ENCODE peak calls at places on chromosomes 13 and 19, in five cellular contexts. One of them, this sample, is unnamed.

GRCh38 chr19:6032381-6032780 is 54.4 kb upstream of the RANBP3 start:
- DNase-seq in PC-3: no peak
- DNase-seq in neural progenitor cell: no peak
- DNase-seq in GM23248: no peak
- DNase-seq in HCT116: no peak
- DNase-seq in this sample: no peak

GRCh38 chr19:33796164-33797100 is at the start of gene KCTD15:
- DNase-seq in HCT116: no peak
- DNase-seq in neural progenitor cell: peak; percentile 92
- DNase-seq in PC-3: peak; percentile 16
- DNase-seq in GM23248: peak; percentile 75
- DNase-seq in this sample: peak; percentile 71

GRCh38 chr13:31172535-31172934 is 10.8 kb upstream of the HSPH1 start:
- DNase-seq in HCT116: peak; percentile 31
- DNase-seq in neural progenitor cell: no peak
- DNase-seq in GM23248: peak; percentile 82
- DNase-seq in PC-3: peak; percentile 96
- DNase-seq in this sample: no peak

GRCh38 chr19:11458236-11458900 is 22.5 kb downstream of the ELAVL3 start:
- DNase-seq in HCT116: no peak
- DNase-seq in PC-3: no peak
- DNase-seq in GM23248: no peak
- DNase-seq in neural progenitor cell: no peak
- DNase-seq in this sample: no peak

GRCh38 chr13:51034906-51035305 is 76.2 kb downstream of the C13orf42 start:
- DNase-seq in neural progenitor cell: no peak
- DNase-seq in GM23248: no peak
- DNase-seq in HCT116: no peak
- DNase-seq in PC-3: peak; percentile 82
- DNase-seq in this sample: no peak

GRCh38 chr13:47650221-47650620 is 350.9 kb downstream of the SUCLA2 start:
- DNase-seq in HCT116: no peak
- DNase-seq in GM23248: no peak
- DNase-seq in neural progenitor cell: no peak
- DNase-seq in PC-3: no peak
- DNase-seq in this sample: no peak

GRCh38 chr19:17687857-17688784 is at the start of gene UNC13A:
- DNase-seq in neural progenitor cell: peak; percentile 92
- DNase-seq in PC-3: no peak
- DNase-seq in HCT116: no peak
- DNase-seq in GM23248: peak; percentile 58
- DNase-seq in this sample: no peak

GRCh38 chr19:6736917-6737283 is 480 bp downstream of the GPR108 start:
- DNase-seq in HCT116: no peak
- DNase-seq in GM23248: no peak
- DNase-seq in neural progenitor cell: no peak
- DNase-seq in PC-3: no peak
- DNase-seq in this sample: no peak

GRCh38 chr13:45441633-45442032 is 23.1 kb upstream of the COG3 start:
- DNase-seq in PC-3: peak; percentile 54
- DNase-seq in HCT116: no peak
- DNase-seq in GM23248: peak; percentile 33
- DNase-seq in neural progenitor cell: no peak
- DNase-seq in this sample: no peak

GRCh38 chr19:16095071-16095571 is 16.6 kb upstream of the RAB8A start:
- DNase-seq in GM23248: no peak
- DNase-seq in PC-3: no peak
- DNase-seq in neural progenitor cell: no peak
- DNase-seq in HCT116: no peak
- DNase-seq in this sample: no peak

GRCh38 chr13:81395368-81395767 is 1054.4 kb upstream of the SPRY2 start:
- DNase-seq in neural progenitor cell: peak; percentile 59
- DNase-seq in PC-3: no peak
- DNase-seq in HCT116: no peak
- DNase-seq in GM23248: no peak
- DNase-seq in this sample: no peak

GRCh38 chr13:66714795-66715194 is 515.3 kb downstream of the PCDH9 start:
- DNase-seq in PC-3: peak; percentile 18
- DNase-seq in neural progenitor cell: no peak
- DNase-seq in HCT116: no peak
- DNase-seq in GM23248: no peak
- DNase-seq in this sample: no peak

GRCh38 chr19:372306-372890 is 27.8 kb upstream of the MIER2 start:
- DNase-seq in neural progenitor cell: no peak
- DNase-seq in HCT116: no peak
- DNase-seq in GM23248: peak; percentile 63
- DNase-seq in PC-3: no peak
- DNase-seq in this sample: no peak

GRCh38 chr13:106183410-106184128 is 351.9 kb downstream of the EFNB2 start:
- DNase-seq in neural progenitor cell: no peak
- DNase-seq in HCT116: no peak
- DNase-seq in GM23248: no peak
- DNase-seq in PC-3: no peak
- DNase-seq in this sample: no peak

GRCh38 chr13:76516013-76516412 is 370.2 kb downstream of the KCTD12 start:
- DNase-seq in HCT116: no peak
- DNase-seq in neural progenitor cell: no peak
- DNase-seq in PC-3: peak; percentile 61
- DNase-seq in GM23248: peak; percentile 70
- DNase-seq in this sample: no peak

GRCh38 chr13:84946144-84946543 is 853.1 kb downstream of the SLITRK6 start:
- DNase-seq in PC-3: no peak
- DNase-seq in neural progenitor cell: no peak
- DNase-seq in HCT116: no peak
- DNase-seq in GM23248: no peak
- DNase-seq in this sample: no peak

GRCh38 chr13:37886879-37887278 is 17.3 kb upstream of the TRPC4 start:
- DNase-seq in PC-3: no peak
- DNase-seq in HCT116: no peak
- DNase-seq in GM23248: no peak
- DNase-seq in neural progenitor cell: no peak
- DNase-seq in this sample: no peak

DNA sequence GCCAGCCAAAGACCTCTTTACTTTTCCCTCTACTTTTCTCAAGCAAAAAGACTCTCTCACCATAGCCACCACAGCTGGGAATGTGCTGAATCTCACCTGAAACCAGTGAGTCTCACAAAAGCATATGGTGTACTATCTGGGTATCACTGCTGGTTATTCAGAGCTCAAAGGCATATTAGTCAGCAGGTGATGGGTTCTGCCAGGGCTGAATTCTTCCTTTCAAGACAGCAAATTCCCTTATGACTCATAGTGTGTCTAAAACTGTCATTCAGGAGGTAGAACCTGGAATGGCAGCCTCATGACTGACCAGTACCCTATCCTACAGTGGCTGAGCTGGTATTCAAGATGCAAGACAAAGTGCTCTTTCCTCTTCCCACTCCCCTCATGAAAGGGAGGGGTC is 2859.1 kb downstream of the PCDH9 start:
- DNase-seq in GM23248: no peak
- DNase-seq in neural progenitor cell: no peak
- DNase-seq in PC-3: peak; percentile 84
- DNase-seq in HCT116: peak; percentile 37
- DNase-seq in this sample: no peak
- TF ChIP-seq EZH2phosphoT487 in GM23248: no peak
- TF ChIP-seq EZH2phosphoT487 in neural progenitor cell: no peak
- TF ChIP-seq EZH2phosphoT487 in PC-3: no peak
- TF ChIP-seq EZH2phosphoT487 in HCT116: no peak
- TF ChIP-seq EZH2phosphoT487 in this sample: no peak

DNA sequence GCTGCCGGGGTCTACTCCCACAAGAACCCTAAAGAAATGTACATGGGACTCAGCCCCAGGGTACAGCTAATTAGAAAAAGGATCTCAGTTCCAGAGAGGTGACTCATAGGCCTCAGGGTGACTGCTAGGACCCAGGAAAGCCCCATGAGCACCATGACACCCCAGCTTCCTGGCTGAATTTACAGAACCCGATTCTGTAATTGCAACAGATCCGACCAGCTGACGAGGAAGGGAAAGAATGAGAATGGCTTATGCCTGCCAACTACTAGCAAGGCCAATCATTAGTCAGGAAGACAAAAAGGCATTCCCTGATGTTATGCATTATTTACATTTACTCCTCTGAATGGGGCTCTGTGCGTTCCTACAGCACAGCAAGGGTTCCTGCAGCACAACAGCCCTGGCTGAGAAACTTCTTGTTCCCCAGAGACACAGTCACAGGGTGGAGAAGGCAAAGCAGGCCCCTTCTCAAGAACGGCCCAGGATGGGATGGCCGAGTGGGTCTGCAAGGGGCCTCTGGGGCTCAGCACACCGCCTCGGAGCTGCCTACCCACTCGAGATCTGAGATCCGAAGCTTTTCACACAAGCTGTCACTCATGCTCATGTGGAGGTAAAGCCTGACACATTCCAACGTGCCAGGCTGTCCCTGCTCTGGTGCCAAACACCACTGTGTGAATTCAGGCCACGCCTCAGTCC is 27.2 kb downstream of the PBX4 start:
- DNase-seq in PC-3: peak; percentile 95
- DNase-seq in GM23248: peak; percentile 98
- DNase-seq in HCT116: no peak
- DNase-seq in neural progenitor cell: peak; percentile 34
- DNase-seq in this sample: no peak
- H3K27ac ChIP-seq in PC-3: peak overlapping the region; percentile 90
- H3K27ac ChIP-seq in GM23248: peak overlapping the region; percentile 90
- H3K27ac ChIP-seq in HCT116: peak overlapping the region; percentile 22
- H3K27ac ChIP-seq in neural progenitor cell: no peak overlapping the region
- H3K27ac ChIP-seq in this sample: no peak overlapping the region

GRCh38 chr13:41150058-41150457 is 17.5 kb upstream of the KBTBD6 start:
- DNase-seq in neural progenitor cell: no peak
- DNase-seq in PC-3: no peak
- DNase-seq in HCT116: no peak
- DNase-seq in GM23248: no peak
- DNase-seq in this sample: no peak

GRCh38 chr13:41144576-41144975 is 12.0 kb upstream of the KBTBD6 start:
- DNase-seq in PC-3: no peak
- DNase-seq in GM23248: no peak
- DNase-seq in neural progenitor cell: no peak
- DNase-seq in HCT116: no peak
- DNase-seq in this sample: no peak

GRCh38 chr13:41145136-41145908 is 12.7 kb upstream of the KBTBD6 start:
- DNase-seq in HCT116: no peak
- DNase-seq in GM23248: peak; percentile 48
- DNase-seq in neural progenitor cell: no peak
- DNase-seq in PC-3: no peak
- DNase-seq in this sample: no peak

GRCh38 chr13:41152005-41152404 is 19.4 kb upstream of the KBTBD6 start:
- DNase-seq in neural progenitor cell: no peak
- DNase-seq in PC-3: no peak
- DNase-seq in GM23248: no peak
- DNase-seq in HCT116: no peak
- DNase-seq in this sample: no peak

GRCh38 chr13:41148421-41149283 is 16.1 kb upstream of the KBTBD6 start:
- DNase-seq in HCT116: no peak
- DNase-seq in neural progenitor cell: no peak
- DNase-seq in GM23248: no peak
- DNase-seq in PC-3: no peak
- DNase-seq in this sample: peak; percentile 28
- TF ChIP-seq EZH2phosphoT487 in HCT116: no peak
- TF ChIP-seq EZH2phosphoT487 in neural progenitor cell: no peak
- TF ChIP-seq EZH2phosphoT487 in GM23248: no peak
- TF ChIP-seq EZH2phosphoT487 in PC-3: no peak
- TF ChIP-seq EZH2phosphoT487 in this sample: no peak

DNA sequence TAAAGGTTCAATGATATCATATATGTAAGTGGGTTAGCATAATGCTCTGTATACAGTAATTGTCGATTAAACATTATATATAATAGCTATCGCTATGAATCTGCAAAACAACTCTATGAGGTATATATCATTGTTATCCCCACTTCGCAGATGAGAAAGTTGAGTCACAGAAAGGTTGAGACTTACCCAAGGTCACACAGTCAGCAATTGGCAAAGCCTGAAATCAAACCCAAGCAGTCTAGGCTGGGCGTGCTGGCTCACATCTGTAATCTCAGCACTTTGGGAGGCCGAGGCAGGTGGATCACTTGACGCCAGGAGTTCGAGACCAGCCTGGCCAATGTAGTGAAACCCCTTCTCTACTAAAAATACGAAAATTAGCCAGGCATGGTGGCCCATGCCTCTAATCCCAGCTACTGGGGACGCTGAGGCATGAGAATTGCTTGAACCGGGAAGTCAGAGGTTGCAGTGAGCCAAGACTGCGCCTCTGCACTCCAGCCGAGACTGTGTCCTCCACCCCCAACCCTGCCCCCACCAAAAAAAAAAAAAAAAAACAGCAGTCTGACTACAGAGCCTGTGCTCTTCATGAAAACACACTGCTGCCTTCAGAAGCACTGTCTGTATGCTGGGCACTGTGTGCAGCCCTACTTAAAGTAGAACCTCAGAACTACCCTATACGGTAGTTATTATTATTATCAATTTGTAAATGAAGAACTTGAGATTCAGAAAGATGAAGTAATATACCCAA is 1.3 kb downstream of the HSPBP1 start:
- DNase-seq in neural progenitor cell: no peak
- DNase-seq in HCT116: no peak
- DNase-seq in PC-3: no peak
- DNase-seq in GM23248: no peak
- DNase-seq in this sample: peak; percentile 38
- H3K27ac ChIP-seq in neural progenitor cell: no peak overlapping the region
- H3K27ac ChIP-seq in HCT116: no peak overlapping the region
- H3K27ac ChIP-seq in PC-3: no peak overlapping the region
- H3K27ac ChIP-seq in GM23248: no peak overlapping the region
- H3K27ac ChIP-seq in this sample: peak overlapping the region; percentile 93

GRCh38 chr19:13917888-13918406 is 11.9 kb downstream of the CC2D1A start:
- DNase-seq in neural progenitor cell: no peak
- DNase-seq in HCT116: no peak
- DNase-seq in GM23248: no peak
- DNase-seq in PC-3: no peak
- DNase-seq in this sample: no peak
- TF ChIP-seq EZH2phosphoT487 in neural progenitor cell: no peak
- TF ChIP-seq EZH2phosphoT487 in HCT116: no peak
- TF ChIP-seq EZH2phosphoT487 in GM23248: no peak
- TF ChIP-seq EZH2phosphoT487 in PC-3: no peak
- TF ChIP-seq EZH2phosphoT487 in this sample: no peak

GRCh38 chr19:3573162-3573857 is 566 bp downstream of the HMG20B start:
- DNase-seq in GM23248: peak; percentile 66
- DNase-seq in neural progenitor cell: peak; percentile 61
- DNase-seq in PC-3: no peak
- DNase-seq in HCT116: no peak
- DNase-seq in this sample: peak; percentile 61
- H3K27ac ChIP-seq in GM23248: peak overlapping the region; percentile 57
- H3K27ac ChIP-seq in neural progenitor cell: no peak overlapping the region
- H3K27ac ChIP-seq in PC-3: peak overlapping the region; percentile 45
- H3K27ac ChIP-seq in HCT116: peak overlapping the region; percentile 93
- H3K27ac ChIP-seq in this sample: peak overlapping the region; percentile 74

GRCh38 chr13:73189365-73189764 is 130.6 kb downstream of the KLF5 start:
- DNase-seq in PC-3: no peak
- DNase-seq in GM23248: no peak
- DNase-seq in neural progenitor cell: no peak
- DNase-seq in HCT116: no peak
- DNase-seq in this sample: no peak
- TF ChIP-seq EZH2phosphoT487 in PC-3: no peak
- TF ChIP-seq EZH2phosphoT487 in GM23248: no peak
- TF ChIP-seq EZH2phosphoT487 in neural progenitor cell: no peak
- TF ChIP-seq EZH2phosphoT487 in HCT116: no peak
- TF ChIP-seq EZH2phosphoT487 in this sample: no peak

This sample was measured in OCI-LY7.